ENCODE peak calls at places on chromosome 17, in eight cellular contexts. Q is tibial artery, B is heart left ventricle, M is psoas muscle, R is IMR-90, K is fibroblast of villous mesenchyme, A is cardiac fibroblast, Y is cardiac muscle cell. S is an unnamed sample.
A peak's percentile ranks its signal among the peaks of the same experiment; 100 is the strongest.

GRCh38 chr17:8382052-8382879 is 727 bp downstream of the RPL26 start:
- DNase-seq in Q (no peak), B (no peak), M (no peak), R (no peak), K (peak; percentile 23), A (no peak), Y (peak; percentile 21), S (no peak)

GRCh38 chr17:43536236-43537088 is 9.7 kb downstream of the ETV4 start:
- DNase-seq in Q (no peak), B (no peak), M (no peak), R (peak; percentile 71), K (peak; percentile 73), A (peak; percentile 94), Y (peak; percentile 76), S (peak; percentile 22)

GRCh38 chr17:3792481-3792880 is 8.5 kb downstream of the ITGAE start:
- DNase-seq in Q (no peak), B (no peak), M (no peak), R (no peak), K (no peak), A (no peak), Y (no peak), S (no peak)

GRCh38 chr17:72193395-72194106 is 72.7 kb downstream of the SOX9 start:
- DNase-seq in Q (peak; percentile 30), B (peak; percentile 72), M (peak; percentile 38), R (peak; percentile 69), K (peak; percentile 10), A (peak; percentile 38), Y (peak; percentile 84), S (no peak)

GRCh38 chr17:6507535-6507934 is 48.8 kb downstream of the PITPNM3 start:
- DNase-seq in Q (no peak), B (no peak), M (no peak), R (peak; percentile 85), K (peak; percentile 50), A (peak; percentile 87), Y (peak; percentile 88), S (no peak)

GRCh38 chr17:78735832-78736525 is 46.1 kb downstream of the CYTH1 start:
- DNase-seq in Q (no peak), B (no peak), M (no peak), R (no peak), K (peak; percentile 37), A (peak; percentile 55), Y (no peak), S (no peak)

GRCh38 chr17:77316191-77316641 is 175.4 kb downstream of the SEC14L1 start:
- DNase-seq in Q (peak; percentile 61), B (peak; percentile 62), M (peak; percentile 64), R (peak; percentile 77), K (peak; percentile 63), A (peak; percentile 66), Y (peak; percentile 76), S (peak; percentile 77)

GRCh38 chr17:42518046-42518754 is 17.8 kb upstream of the NAGLU start:
- DNase-seq in Q (peak; percentile 95), B (peak; percentile 80), M (peak; percentile 86), R (peak; percentile 98), K (peak; percentile 96), A (peak; percentile 99), Y (peak; percentile 97), S (peak; percentile 73)

GRCh38 chr17:74190154-74190553 is 13.3 kb upstream of the RPL38 start:
- DNase-seq in Q (no peak), B (no peak), M (no peak), R (peak; percentile 61), K (peak; percentile 65), A (peak; percentile 73), Y (peak; percentile 72), S (no peak)

GRCh38 chr17:78583091-78583490 is 5.9 kb upstream of the DNAH17 start:
- DNase-seq in Q (no peak), B (no peak), M (no peak), R (no peak), K (no peak), A (peak; percentile 22), Y (peak; percentile 27), S (peak; percentile 32)

GRCh38 chr17:77280304-77280910 is 139.6 kb downstream of the SEC14L1 start:
- DNase-seq in Q (no peak), B (no peak), M (no peak), R (peak; percentile 84), K (peak; percentile 95), A (peak; percentile 89), Y (peak; percentile 89), S (no peak)

GRCh38 chr17:81666092-81666341 is 388 bp downstream of the OXLD1 start:
- DNase-seq in Q (no peak), B (no peak), M (no peak), R (peak; percentile 9), K (peak; percentile 45), A (no peak), Y (no peak), S (no peak)

GRCh38 chr17:32926183-32926582 is 1.8 kb upstream of the TMEM98 start:
- DNase-seq in Q (no peak), B (no peak), M (no peak), R (no peak), K (no peak), A (no peak), Y (no peak), S (no peak)

GRCh38 chr17:28675980-28676379 is 14.0 kb downstream of the SUPT6H start:
- DNase-seq in Q (no peak), B (no peak), M (no peak), R (no peak), K (no peak), A (no peak), Y (no peak), S (no peak)

GRCh38 chr17:12996941-12997340 is 20.9 kb downstream of the ELAC2 start:
- DNase-seq in Q (no peak), B (no peak), M (no peak), R (no peak), K (no peak), A (no peak), Y (no peak), S (no peak)

GRCh38 chr17:7676533-7676932 is 10.8 kb downstream of the TP53 start:
- DNase-seq in Q (no peak), B (no peak), M (no peak), R (no peak), K (no peak), A (no peak), Y (no peak), S (no peak)

GRCh38 chr17:70172921-70173320 is 3.6 kb downstream of the KCNJ2 start:
- DNase-seq in Q (no peak), B (no peak), M (no peak), R (no peak), K (no peak), A (peak; percentile 54), Y (peak; percentile 25), S (no peak)

GRCh38 chr17:82276951-82277350 is 3.5 kb upstream of the CSNK1D start:
- DNase-seq in Q (no peak), B (peak; percentile 33), M (no peak), R (no peak), K (no peak), A (no peak), Y (no peak), S (no peak)

GRCh38 chr17:66964930-66965800 is 658 bp downstream of the CACNG4 start:
- DNase-seq in Q (no peak), B (peak; percentile 52), M (no peak), R (no peak), K (no peak), A (no peak), Y (peak; percentile 19), S (no peak)

GRCh38 chr17:74408262-74408661 is 23.6 kb upstream of the GPRC5C start:
- DNase-seq in Q (no peak), B (no peak), M (peak; percentile 33), R (no peak), K (peak; percentile 36), A (peak; percentile 24), Y (peak; percentile 79), S (no peak)

GRCh38 chr17:15446036-15446435 is 21.4 kb downstream of the CDRT4 start:
- DNase-seq in Q (no peak), B (no peak), M (no peak), R (no peak), K (no peak), A (no peak), Y (no peak), S (no peak)
- TF ChIP-seq CTCF in Q (no peak), B (no peak), M (no peak), R (peak; percentile 2), K (no peak), A (no peak), Y (peak; percentile 15), S (no peak)

GRCh38 chr17:38875477-38876080 is 5.7 kb downstream of the LASP1 start:
- DNase-seq in Q (no peak), B (peak; percentile 48), M (no peak), R (no peak), K (peak; percentile 32), A (no peak), Y (peak; percentile 50), S (no peak)

GRCh38 chr17:38873646-38874380 is 4.0 kb downstream of the LASP1 start:
- DNase-seq in Q (no peak), B (no peak), M (no peak), R (no peak), K (no peak), A (no peak), Y (no peak), S (peak; percentile 75)

GRCh38 chr17:38879878-38880727 is 10.2 kb downstream of the LASP1 start:
- DNase-seq in Q (no peak), B (no peak), M (peak; percentile 53), R (peak; percentile 83), K (peak; percentile 72), A (peak; percentile 90), Y (peak; percentile 87), S (no peak)

GRCh38 chr17:38874505-38875419 is 4.9 kb downstream of the LASP1 start:
- DNase-seq in Q (no peak), B (peak; percentile 67), M (peak; percentile 36), R (no peak), K (no peak), A (no peak), Y (peak; percentile 44), S (no peak)

GRCh38 chr17:38877130-38877851 is 7.4 kb downstream of the LASP1 start:
- DNase-seq in Q (no peak), B (peak; percentile 51), M (no peak), R (no peak), K (no peak), A (no peak), Y (no peak), S (peak; percentile 90)
- H3K4me3 ChIP-seq in Q (peak overlapping the region; percentile 19), B (no peak overlapping the region), M (no peak overlapping the region), R (no peak overlapping the region), K (no peak overlapping the region), A (no peak overlapping the region), Y (no peak overlapping the region), S (no peak overlapping the region)

DNA sequence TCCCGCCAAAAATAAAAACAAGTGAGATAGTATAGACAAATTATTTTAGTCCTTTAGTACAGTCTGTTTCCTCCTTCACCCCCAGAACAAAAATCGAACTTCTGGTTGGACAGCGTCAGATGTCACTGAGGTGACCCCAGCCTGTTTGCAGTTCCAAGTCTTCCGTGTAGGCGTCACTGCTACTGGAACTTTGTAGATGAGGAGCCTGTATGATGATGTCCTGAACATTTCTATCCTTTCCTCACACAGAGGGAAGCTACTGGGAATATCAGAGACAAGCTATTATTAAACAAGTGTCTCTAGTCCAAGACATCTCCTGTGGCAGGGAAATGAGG is 924 bp upstream of the VEZF1 start:
- DNase-seq in Q (no peak), B (no peak), M (no peak), R (peak; percentile 50), K (peak; percentile 54), A (peak; percentile 47), Y (no peak), S (no peak)
- TF ChIP-seq CTCF in Q (no peak), B (no peak), M (no peak), R (peak; percentile 10), K (peak; percentile 7), A (no peak), Y (no peak), S (no peak)

DNA sequence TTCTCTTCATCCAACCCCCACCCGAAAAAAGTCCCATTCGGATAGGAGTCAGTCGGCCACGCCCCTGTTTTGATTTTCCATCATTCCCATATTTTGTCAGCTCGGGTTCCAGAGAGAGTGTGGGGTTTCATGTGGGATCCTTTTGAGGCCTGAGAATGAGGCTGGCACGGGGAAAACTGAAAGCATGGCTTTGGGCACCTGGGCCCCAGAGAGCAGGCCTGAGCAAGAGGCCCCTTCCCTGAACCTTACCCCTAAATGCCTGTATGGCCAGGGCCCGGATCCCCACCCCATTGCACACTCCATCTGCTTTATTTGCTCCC is 4.6 kb upstream of the HOXB4 start:
- DNase-seq in Q (no peak), B (no peak), M (no peak), R (no peak), K (no peak), A (no peak), Y (no peak), S (no peak)
- H3K4me3 ChIP-seq in Q (peak overlapping the region; percentile 44), B (no peak overlapping the region), M (peak overlapping the region; percentile 61), R (peak overlapping the region; percentile 92), K (no peak overlapping the region), A (no peak overlapping the region), Y (no peak overlapping the region), S (no peak overlapping the region)